ENCODE peak calls at places on chromosomes 13 and 19, in five cellular contexts. N is stomach, Y is Caco-2, T is tibial artery, J is fibroblast of lung. Z is an unnamed sample.

GRCh38 chr19:20333508-20333907 is 166.5 kb downstream of the ZNF486 start:
- DNase-seq in N (no peak), Y (no peak), T (no peak), J (no peak), Z (no peak)

GRCh38 chr13:111158136-111158805 is 43.2 kb downstream of the ARHGEF7 start:
- DNase-seq in N (no peak), Y (no peak), T (no peak), J (peak), Z (peak)

GRCh38 chr13:23558675-23559536 is 11.3 kb upstream of the TNFRSF19 start:
- DNase-seq in N (peak), Y (no peak), T (no peak), J (peak), Z (peak)

GRCh38 chr13:20503088-20504083 is 22.3 kb downstream of the CRYL1 start:
- DNase-seq in N (no peak), Y (no peak), T (no peak), J (no peak), Z (no peak)

GRCh38 chr19:42601811-42602443 is 7.2 kb upstream of the CEACAM8 start:
- DNase-seq in N (no peak), Y (peak), T (no peak), J (peak), Z (peak)

GRCh38 chr13:79659161-79659560 is 178.2 kb downstream of the NDFIP2 start:
- DNase-seq in N (no peak), Y (no peak), T (no peak), J (peak), Z (peak)

GRCh38 chr13:76884571-76885202 is 1.5 kb downstream of the KCTD12 start:
- DNase-seq in N (no peak), Y (no peak), T (no peak), J (peak), Z (peak)

GRCh38 chr13:24827799-24828198 is 63.8 kb downstream of the RNF17 start:
- DNase-seq in N (no peak), Y (no peak), T (no peak), J (no peak), Z (no peak)

GRCh38 chr13:73991884-73992283 is 142.3 kb downstream of the KLF12 start:
- DNase-seq in N (no peak), Y (no peak), T (no peak), J (no peak), Z (no peak)

GRCh38 chr13:50085063-50085462 is 69.8 kb downstream of the KCNRG start:
- DNase-seq in N (no peak), Y (peak), T (no peak), J (no peak), Z (peak)

GRCh38 chr13:31334994-31335549 is 135.3 kb downstream of the B3GLCT start:
- DNase-seq in N (no peak), Y (no peak), T (no peak), J (no peak), Z (no peak)

GRCh38 chr19:56076413-56076998 is 44.6 kb downstream of the ZNF787 start:
- DNase-seq in N (peak), Y (peak), T (no peak), J (peak), Z (peak)

GRCh38 chr13:51180853-51181511 is 41.2 kb upstream of the FAM124A start:
- DNase-seq in N (no peak), Y (no peak), T (no peak), J (no peak), Z (no peak)

GRCh38 chr19:18995804-18996241 is 37.5 kb downstream of the SUGP2 start:
- DNase-seq in N (peak), Y (peak), T (no peak), J (peak), Z (peak)

GRCh38 chr19:5225486-5226345 is 114.9 kb downstream of the PTPRS start:
- DNase-seq in N (no peak), Y (peak), T (no peak), J (no peak), Z (no peak)

GRCh38 chr19:45468159-45468651 is 409 bp downstream of the FOSB start:
- DNase-seq in N (peak), Y (peak), T (peak), J (no peak), Z (no peak)

GRCh38 chr13:98263841-98264240 is 86.8 kb upstream of the RNF113B start:
- DNase-seq in N (no peak), Y (no peak), T (no peak), J (no peak), Z (no peak)

GRCh38 chr19:48290341-48290922 is 20.6 kb downstream of the ZNF114 start:
- DNase-seq in N (no peak), Y (peak), T (no peak), J (peak), Z (peak)

GRCh38 chr13:52160053-52160452 is 656 bp upstream of the NEK3 start:
- DNase-seq in N (no peak), Y (no peak), T (no peak), J (no peak), Z (no peak)

DNA sequence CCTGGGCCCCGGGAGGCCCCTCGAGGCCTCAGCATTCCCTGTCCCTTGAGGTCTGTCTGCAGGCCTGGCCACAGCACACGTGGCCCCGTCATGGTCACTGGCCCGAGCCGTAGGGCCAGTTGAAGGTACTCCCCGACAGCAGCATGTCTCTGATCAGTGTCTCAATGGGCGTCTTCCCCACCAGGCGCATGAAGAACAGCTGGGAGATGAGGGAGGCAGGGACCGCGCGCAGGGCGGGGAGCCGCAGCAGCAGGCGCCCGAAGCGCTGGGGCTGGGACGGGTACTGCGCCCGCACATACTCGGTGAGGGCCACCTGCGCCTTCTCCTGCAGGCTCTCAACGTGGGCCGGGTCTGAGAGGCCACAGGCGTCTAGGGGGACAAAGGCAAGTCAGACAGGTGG is 6.2 kb downstream of the OCEL1 start:
- DNase-seq in N (no peak), Y (no peak), T (no peak), J (no peak), Z (no peak)
- TF ChIP-seq CTCF in N (no peak), Y (no peak), T (no peak), J (no peak), Z (no peak)

DNA sequence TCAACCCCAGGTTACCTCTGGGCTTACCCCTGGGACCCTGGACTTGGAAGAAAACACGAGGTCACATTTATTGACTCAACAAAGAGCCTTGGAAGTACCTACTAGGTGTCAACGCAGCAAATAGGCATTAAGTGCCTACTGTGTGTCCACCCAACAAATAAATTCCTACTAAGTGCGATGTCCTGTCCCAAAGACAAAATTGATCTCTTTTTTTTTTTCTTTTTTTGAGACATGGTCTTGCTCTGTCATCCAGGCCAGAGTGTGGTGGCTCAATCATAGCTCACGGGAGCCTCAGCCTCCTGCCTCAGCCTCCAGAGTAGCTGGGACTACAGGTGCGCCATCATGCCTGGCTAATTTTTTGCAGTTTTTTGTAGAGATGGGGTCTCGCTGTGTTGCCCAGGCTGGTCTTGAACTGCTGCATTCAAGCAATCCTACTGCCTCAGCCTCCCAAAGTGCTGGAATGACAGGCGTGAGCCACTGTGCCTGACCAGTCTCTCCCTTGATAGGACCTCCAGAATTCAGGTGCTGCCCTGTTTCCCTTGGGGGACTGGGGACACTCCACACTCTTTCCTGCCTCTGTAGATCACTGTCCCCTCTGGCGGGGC is 595 bp upstream of the S1PR2 start:
- DNase-seq in N (no peak), Y (no peak), T (no peak), J (no peak), Z (no peak)
- H3K4me3 ChIP-seq in N (peak), Y (peak), T (peak), J (no peak), Z (peak)

DNA sequence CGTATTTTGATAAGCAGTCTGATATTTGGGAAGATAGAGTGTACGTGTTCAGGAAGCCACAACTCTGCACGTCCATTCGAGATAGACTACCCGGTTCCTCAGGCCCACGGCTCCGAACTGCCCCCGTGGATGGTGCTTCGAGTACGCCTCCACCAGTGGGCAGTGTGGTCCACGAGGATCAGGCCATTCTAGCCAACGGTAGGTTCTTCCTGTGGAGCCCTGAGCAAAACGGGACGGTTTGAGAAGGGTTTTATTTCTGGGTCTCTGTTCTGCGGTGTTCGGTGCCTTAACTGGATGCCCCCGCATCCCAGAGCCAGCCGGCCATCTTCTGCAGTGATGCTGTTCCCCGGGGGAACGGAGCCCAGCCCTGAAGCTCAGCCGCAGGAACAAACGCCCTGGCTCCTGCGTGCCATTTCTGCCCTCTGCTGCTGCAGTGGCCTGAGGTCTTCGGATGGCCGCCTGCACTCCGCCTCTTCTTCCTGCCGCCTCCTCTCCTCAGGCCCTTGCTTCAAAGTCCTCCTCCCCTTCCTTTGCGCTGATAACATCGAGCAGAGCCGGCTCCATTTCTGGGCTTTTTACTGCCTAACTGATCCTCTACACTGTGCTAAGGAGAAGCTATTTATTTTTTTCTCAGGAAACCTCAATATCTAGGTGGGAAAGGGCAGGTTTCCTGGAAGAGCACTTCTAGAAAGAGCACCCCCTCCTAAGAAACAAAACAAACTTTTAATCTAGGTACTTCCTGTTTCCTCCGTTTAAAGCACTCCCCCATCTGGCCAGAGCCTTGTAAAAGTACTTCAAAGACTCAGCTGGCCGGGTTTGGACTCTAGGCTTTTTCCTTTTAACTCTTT is 36.2 kb upstream of the SLC46A3 start:
- DNase-seq in N (no peak), Y (peak), T (no peak), J (no peak), Z (peak)
- TF ChIP-seq CTCF in N (no peak), Y (no peak), T (no peak), J (no peak), Z (peak)

GRCh38 chr13:25871389-25872125 is 180.3 kb downstream of the SHISA2 start:
- DNase-seq in N (no peak), Y (no peak), T (no peak), J (no peak), Z (no peak)
- H3K4me3 ChIP-seq in N (no peak), Y (no peak), T (no peak), J (no peak), Z (no peak)

GRCh38 chr13:37047032-37047431 is 12.5 kb downstream of the SUPT20H start:
- DNase-seq in N (no peak), Y (no peak), T (no peak), J (no peak), Z (no peak)

GRCh38 chr13:37046062-37046461 is 13.4 kb downstream of the SUPT20H start:
- DNase-seq in N (no peak), Y (no peak), T (no peak), J (no peak), Z (no peak)

GRCh38 chr13:37047846-37048245 is 11.6 kb downstream of the SUPT20H start:
- DNase-seq in N (no peak), Y (no peak), T (no peak), J (no peak), Z (no peak)

GRCh38 chr13:37049810-37050209 is 9.7 kb downstream of the SUPT20H start:
- DNase-seq in N (no peak), Y (no peak), T (no peak), J (no peak), Z (no peak)
- TF ChIP-seq CTCF in N (no peak), Y (no peak), T (no peak), J (no peak), Z (no peak)

GRCh38 chr13:114164681-114165429 is 14.2 kb upstream of the CFAP97D2 start:
- DNase-seq in N (no peak), Y (no peak), T (peak), J (no peak), Z (no peak)

GRCh38 chr13:114161028-114161556 is 18.0 kb upstream of the CFAP97D2 start:
- DNase-seq in N (no peak), Y (no peak), T (no peak), J (peak), Z (no peak)

GRCh38 chr13:114164027-114164426 is 15.0 kb upstream of the CFAP97D2 start:
- DNase-seq in N (no peak), Y (no peak), T (peak), J (no peak), Z (no peak)

GRCh38 chr13:114162533-114162922 is 16.5 kb upstream of the CFAP97D2 start:
- DNase-seq in N (no peak), Y (no peak), T (no peak), J (no peak), Z (no peak)

DNA sequence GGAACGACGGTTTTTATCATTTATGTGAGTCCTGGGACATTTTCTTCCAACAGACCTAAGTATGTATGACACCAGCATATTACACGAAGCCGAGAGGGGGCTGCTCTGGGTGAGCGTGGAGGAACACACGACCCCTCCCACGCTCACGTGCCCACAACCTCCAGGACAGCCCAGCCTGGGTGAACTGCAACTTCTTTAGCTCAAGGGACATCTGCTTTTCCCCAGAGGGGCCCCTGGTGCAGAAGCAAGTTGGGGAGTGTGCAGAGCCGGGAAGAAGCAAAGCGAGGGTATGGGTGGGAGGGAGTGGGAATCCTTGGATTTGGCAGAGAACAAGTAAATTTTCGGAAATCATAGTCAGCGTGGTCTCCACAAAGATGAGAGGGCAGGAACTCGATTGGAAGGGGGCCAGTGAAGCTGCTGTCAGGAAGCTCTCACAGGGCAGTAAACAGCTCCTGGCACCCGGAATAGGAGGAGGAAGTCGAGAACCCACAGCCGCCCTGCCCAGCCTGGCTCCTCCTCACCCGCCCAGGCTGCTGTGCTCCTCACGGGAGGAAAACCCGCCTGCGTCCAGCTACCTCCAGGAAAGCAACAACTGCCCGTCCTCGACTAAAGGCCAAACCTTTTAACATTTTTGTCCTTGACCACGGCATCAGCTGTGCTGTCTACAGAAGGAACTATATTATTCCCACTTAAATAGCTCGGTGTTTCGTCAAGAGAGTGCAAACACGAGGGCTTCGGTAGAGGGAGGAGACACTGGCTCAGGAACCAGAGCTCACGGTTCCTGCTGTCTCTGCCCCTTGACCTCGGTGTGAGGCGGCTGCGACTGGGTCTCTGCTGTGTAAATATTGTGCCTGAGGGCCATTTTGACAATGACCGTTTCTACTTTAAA is 17.2 kb upstream of the CFAP97D2 start:
- DNase-seq in N (peak), Y (no peak), T (peak), J (peak), Z (peak)
- H3K4me3 ChIP-seq in N (no peak), Y (no peak), T (no peak), J (no peak), Z (no peak)

GRCh38 chr19:35045667-35046300 is 4.3 kb downstream of the HPN start:
- DNase-seq in N (no peak), Y (no peak), T (no peak), J (no peak), Z (peak)
- TF ChIP-seq CTCF in N (no peak), Y (no peak), T (no peak), J (peak), Z (peak)

Z was measured in fibroblast of pulmonary artery.